ENCODE peak calls at places on chromosomes 4 and X, in six cellular contexts. A is cardiac muscle cell; J is lung; X is effector memory CD4-positive, alpha-beta T cell; S is heart left ventricle; L is tibial artery. Q is an unnamed sample.

GRCh38 chr4:182593864-182594263 is 323.3 kb downstream of the DCTD start:
- DNase-seq in A (no peak), J (no peak), X (no peak), S (no peak), L (no peak), Q (no peak)

GRCh38 chrX:21745756-21746155 is 12.2 kb downstream of the SMPX start:
- DNase-seq in A (peak; percentile 56), J (peak; percentile 36), X (no peak), S (no peak), L (no peak), Q (no peak)

GRCh38 chrX:135737361-135738071 is 24.1 kb downstream of the CT45A1 start:
- DNase-seq in A (no peak), J (no peak), X (no peak), S (no peak), L (no peak), Q (no peak)

GRCh38 chrX:152821145-152821765 is 9.3 kb downstream of the CETN2 start:
- DNase-seq in A (peak; percentile 59), J (no peak), X (no peak), S (no peak), L (no peak), Q (peak; percentile 46)

GRCh38 chrX:46477435-46477834 is 67.8 kb downstream of the ZNF674 start:
- DNase-seq in A (no peak), J (no peak), X (no peak), S (peak; percentile 13), L (no peak), Q (no peak)

GRCh38 chr4:149555146-149555545 is 260.5 kb downstream of the IQCM start:
- DNase-seq in A (no peak), J (no peak), X (no peak), S (no peak), L (no peak), Q (no peak)

GRCh38 chr4:109588176-109588575 is 28.1 kb downstream of the MCUB start:
- DNase-seq in A (no peak), J (no peak), X (no peak), S (no peak), L (no peak), Q (no peak)

GRCh38 chr4:13706130-13706529 is 78.6 kb upstream of the BOD1L1 start:
- DNase-seq in A (peak; percentile 15), J (no peak), X (no peak), S (peak; percentile 20), L (no peak), Q (no peak)

GRCh38 chr4:152929888-152930287 is 6.2 kb upstream of the FHDC1 start:
- DNase-seq in A (no peak), J (no peak), X (no peak), S (no peak), L (no peak), Q (no peak)

GRCh38 chr4:38316045-38316444 is 348.0 kb upstream of the KLF3 start:
- DNase-seq in A (no peak), J (no peak), X (no peak), S (no peak), L (no peak), Q (no peak)

GRCh38 chrX:150200820-150201287 is 162.3 kb upstream of the MAMLD1 start:
- DNase-seq in A (no peak), J (peak; percentile 48), X (no peak), S (no peak), L (peak; percentile 88), Q (peak; percentile 82)

GRCh38 chr4:8644966-8645752 is 52.6 kb downstream of the CPZ start:
- DNase-seq in A (no peak), J (no peak), X (no peak), S (no peak), L (peak; percentile 44), Q (no peak)

DNA sequence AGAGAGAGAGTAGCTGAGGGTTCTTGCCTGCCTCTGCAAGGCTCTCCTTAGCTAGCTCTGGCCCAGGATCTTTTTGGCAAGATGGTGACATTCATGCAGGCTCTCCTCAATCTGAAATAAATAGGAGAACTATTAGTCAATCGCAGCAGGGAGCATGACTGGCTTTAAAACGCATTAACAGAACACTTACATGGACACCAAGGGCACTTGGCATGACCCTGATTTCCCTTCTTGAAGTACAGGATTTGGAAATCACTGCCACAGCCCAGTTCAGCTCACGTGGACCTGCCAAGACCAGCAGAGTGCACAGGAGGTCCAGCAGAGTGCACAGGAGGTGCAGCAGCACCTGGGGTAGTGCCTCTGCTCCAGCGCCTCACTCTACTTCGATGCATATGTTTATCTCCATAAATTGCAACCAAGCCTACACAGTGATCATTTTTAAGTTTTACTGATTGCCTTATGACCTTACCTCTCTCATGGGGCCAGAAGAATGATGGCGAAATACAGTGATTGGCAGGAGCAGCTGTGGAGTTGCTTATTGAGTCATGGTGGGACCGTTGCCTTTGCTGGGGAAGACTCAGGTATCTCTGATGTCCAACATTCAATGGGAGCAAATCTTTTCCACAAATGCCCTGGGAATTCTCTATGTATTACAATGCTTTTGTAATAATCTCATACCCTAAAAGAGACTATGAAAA is 122.4 kb downstream of the SYNPO2 start:
- DNase-seq in A (no peak), J (peak; percentile 55), X (no peak), S (no peak), L (peak; percentile 91), Q (no peak)
- H3K4me1 ChIP-seq in A (peaks cover 6% of the 10 kb centered on the region), J (no peaks in the 10 kb centered on the region), X (no peaks in the 10 kb centered on the region), S (peaks cover 37% of the 10 kb centered on the region), L (peaks cover 43% of the 10 kb centered on the region), Q (peaks cover 2% of the 10 kb centered on the region)

GRCh38 chr4:108367751-108368150 is 199.0 kb upstream of the LEF1 start:
- DNase-seq in A (no peak), J (no peak), X (no peak), S (no peak), L (no peak), Q (no peak)
- H3K4me1 ChIP-seq in A (peaks cover 8% of the 10 kb centered on the region), J (no peaks in the 10 kb centered on the region), X (no peaks in the 10 kb centered on the region), S (no peaks in the 10 kb centered on the region), L (no peaks in the 10 kb centered on the region), Q (peaks cover 2% of the 10 kb centered on the region)

GRCh38 chrX:119756926-119757635 is 1.3 kb upstream of the SOWAHD start:
- DNase-seq in A (no peak), J (no peak), X (no peak), S (no peak), L (no peak), Q (no peak)
- H3K4me1 ChIP-seq in A (no peaks in the 10 kb centered on the region), J (peaks cover 4% of the 10 kb centered on the region), X (peaks cover 32% of the 10 kb centered on the region), S (peaks cover 15% of the 10 kb centered on the region), L (peaks cover 13% of the 10 kb centered on the region), Q (peaks cover 20% of the 10 kb centered on the region)

DNA sequence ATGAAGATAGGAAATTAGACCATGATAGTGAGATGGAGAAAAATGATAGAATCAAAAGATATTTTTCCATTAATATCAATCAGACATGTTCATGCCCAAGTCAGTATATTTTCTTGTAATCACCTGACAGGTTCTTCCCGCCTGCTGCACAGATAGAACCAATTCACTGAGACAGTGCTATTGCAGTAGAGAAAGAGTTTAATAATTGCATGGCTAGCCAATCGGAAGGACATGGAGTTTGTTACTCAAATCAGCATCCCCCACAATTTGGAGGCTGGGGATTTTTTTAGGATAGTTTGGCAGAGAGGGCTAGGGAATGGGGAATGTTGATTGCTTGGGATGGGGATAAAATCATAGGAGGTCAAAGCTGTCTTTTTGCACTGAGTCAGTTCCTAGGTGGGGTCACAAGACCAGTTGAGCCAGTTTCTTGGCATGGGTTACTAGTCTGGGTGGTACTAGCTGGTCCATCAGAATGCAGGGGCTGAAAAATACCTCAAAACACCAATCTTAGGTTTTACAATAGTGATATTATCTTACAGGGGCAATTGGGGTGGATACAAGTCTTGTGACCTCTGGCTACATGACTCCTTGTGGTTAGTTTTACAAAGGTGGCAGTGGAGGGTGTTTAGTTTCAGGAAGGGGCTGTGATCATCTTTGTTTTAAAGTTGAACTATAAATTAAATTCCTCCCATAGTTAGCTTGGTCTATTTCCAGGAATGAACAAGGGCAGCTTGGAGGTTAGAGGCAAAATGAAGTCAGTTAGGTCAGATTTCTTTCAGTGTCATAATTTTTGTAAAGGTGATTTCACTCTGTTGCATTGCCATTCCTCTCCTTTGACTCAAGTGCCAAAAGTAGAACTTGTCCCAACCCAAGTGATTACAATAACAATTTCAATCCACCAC is 100.3 kb upstream of the PDE5A start:
- DNase-seq in A (no peak), J (no peak), X (no peak), S (no peak), L (no peak), Q (peak; percentile 67)
- H3K4me1 ChIP-seq in A (peaks cover 3% of the 10 kb centered on the region), J (peaks cover 1% of the 10 kb centered on the region), X (no peaks in the 10 kb centered on the region), S (peaks cover 14% of the 10 kb centered on the region), L (peaks cover 67% of the 10 kb centered on the region), Q (peaks cover 81% of the 10 kb centered on the region)